ENCODE peak calls at places on chromosomes 7 and 10, in ten cellular contexts. Q is stomach, I is tibial nerve, P is sigmoid colon, O is ovary, Y is HCT116, X is uterus, W is Peyer's patch, K is IMR-90, R is HepG2. H is an unnamed sample.

GRCh38 chr10:50538473-50539398 is 85.0 kb downstream of the SGMS1 start:
- DNase-seq in Q (peak; percentile 43), I (no peak), P (no peak), O (no peak), Y (peak; percentile 27), X (no peak), W (peak; percentile 74), K (no peak), R (peak; percentile 92), H (no peak)

GRCh38 chr10:78924319-78925003 is 144.3 kb upstream of the ZMIZ1 start:
- DNase-seq in Q (no peak), I (no peak), P (no peak), O (no peak), Y (no peak), X (no peak), W (no peak), K (no peak), R (no peak), H (no peak)

GRCh38 chr7:47370461-47371042 is 211.4 kb downstream of the TNS3 start:
- DNase-seq in Q (no peak), I (no peak), P (no peak), O (no peak), Y (no peak), X (no peak), W (no peak), K (no peak), R (no peak), H (no peak)

GRCh38 chr10:12500406-12501303 is 151.3 kb downstream of the CAMK1D start:
- DNase-seq in Q (peak; percentile 23), I (no peak), P (peak; percentile 50), O (no peak), Y (no peak), X (no peak), W (peak; percentile 46), K (no peak), R (no peak), H (peak; percentile 83)

GRCh38 chr7:130141858-130142653 is 63.1 kb downstream of the TMEM209 start:
- DNase-seq in Q (no peak), I (no peak), P (no peak), O (peak; percentile 58), Y (no peak), X (no peak), W (no peak), K (no peak), R (no peak), H (peak; percentile 41)

GRCh38 chr7:158646766-158647474 is 57.7 kb downstream of the NCAPG2 start:
- DNase-seq in Q (no peak), I (no peak), P (no peak), O (no peak), Y (no peak), X (no peak), W (no peak), K (no peak), R (peak; percentile 39), H (peak; percentile 18)

GRCh38 chr10:4066581-4067403 is 281.8 kb upstream of the KLF6 start:
- DNase-seq in Q (no peak), I (no peak), P (no peak), O (no peak), Y (no peak), X (no peak), W (no peak), K (no peak), R (no peak), H (no peak)

GRCh38 chr10:36489928-36490279 is 635.5 kb upstream of the ANKRD30A start:
- DNase-seq in Q (no peak), I (no peak), P (no peak), O (no peak), Y (no peak), X (no peak), W (no peak), K (peak; percentile 86), R (no peak), H (no peak)

GRCh38 chr10:97131041-97131659 is 54.6 kb downstream of the SLIT1 start:
- DNase-seq in Q (no peak), I (no peak), P (no peak), O (no peak), Y (no peak), X (no peak), W (no peak), K (no peak), R (no peak), H (no peak)

GRCh38 chr10:60420991-60421894 is 31.6 kb upstream of the ANK3 start:
- DNase-seq in Q (no peak), I (no peak), P (no peak), O (no peak), Y (no peak), X (no peak), W (no peak), K (no peak), R (no peak), H (no peak)

GRCh38 chr7:114922652-114923402 is 933 bp downstream of the MDFIC start:
- DNase-seq in Q (peak; percentile 31), I (peak; percentile 35), P (peak; percentile 71), O (peak; percentile 29), Y (no peak), X (peak; percentile 44), W (peak; percentile 74), K (peak; percentile 77), R (no peak), H (peak; percentile 5)
- TF ChIP-seq POLR2A in Q (no peak), I (no peak), P (no peak), O (no peak), Y (no peak), X (no peak), W (no peak), K (no peak), R (no peak), H (no peak)

DNA sequence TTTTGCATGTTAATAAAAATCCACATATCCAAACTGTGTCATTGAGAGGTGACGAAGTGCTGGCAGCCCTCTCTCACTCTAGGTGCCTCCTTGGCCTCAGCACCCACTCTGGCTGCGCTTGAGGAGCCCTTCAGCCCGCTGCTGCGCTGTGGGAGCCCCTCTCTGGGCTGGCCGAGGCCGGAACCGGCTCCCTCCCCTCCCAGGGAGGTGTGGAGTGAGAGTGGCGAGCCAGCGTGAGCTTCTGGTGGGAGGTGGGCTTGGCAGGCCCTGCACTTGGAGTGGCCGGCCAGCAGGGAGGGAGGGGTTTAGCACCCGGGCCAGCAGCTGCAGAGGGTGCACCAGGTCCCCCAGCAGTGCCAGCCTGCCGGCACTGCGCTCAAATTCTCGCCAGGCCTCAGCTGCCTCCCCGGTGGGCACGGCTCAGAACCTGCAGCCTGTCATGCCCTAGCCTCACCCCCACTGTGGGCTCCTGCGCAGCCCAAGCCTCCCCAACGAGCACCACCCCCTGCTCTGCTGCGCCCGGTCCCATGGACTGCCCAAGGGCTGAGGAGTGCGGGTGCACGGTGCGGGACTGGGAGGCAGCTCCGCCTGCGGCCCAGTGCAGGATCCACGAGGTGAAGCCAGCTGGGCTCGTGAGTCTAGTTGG is 11.1 kb downstream of the YAE1 start:
- DNase-seq in Q (no peak), I (no peak), P (no peak), O (no peak), Y (no peak), X (no peak), W (no peak), K (no peak), R (no peak), H (no peak)
- TF ChIP-seq POLR2A in Q (no peak), I (no peak), P (no peak), O (no peak), Y (no peak), X (no peak), W (no peak), K (no peak), R (no peak), H (no peak)

DNA sequence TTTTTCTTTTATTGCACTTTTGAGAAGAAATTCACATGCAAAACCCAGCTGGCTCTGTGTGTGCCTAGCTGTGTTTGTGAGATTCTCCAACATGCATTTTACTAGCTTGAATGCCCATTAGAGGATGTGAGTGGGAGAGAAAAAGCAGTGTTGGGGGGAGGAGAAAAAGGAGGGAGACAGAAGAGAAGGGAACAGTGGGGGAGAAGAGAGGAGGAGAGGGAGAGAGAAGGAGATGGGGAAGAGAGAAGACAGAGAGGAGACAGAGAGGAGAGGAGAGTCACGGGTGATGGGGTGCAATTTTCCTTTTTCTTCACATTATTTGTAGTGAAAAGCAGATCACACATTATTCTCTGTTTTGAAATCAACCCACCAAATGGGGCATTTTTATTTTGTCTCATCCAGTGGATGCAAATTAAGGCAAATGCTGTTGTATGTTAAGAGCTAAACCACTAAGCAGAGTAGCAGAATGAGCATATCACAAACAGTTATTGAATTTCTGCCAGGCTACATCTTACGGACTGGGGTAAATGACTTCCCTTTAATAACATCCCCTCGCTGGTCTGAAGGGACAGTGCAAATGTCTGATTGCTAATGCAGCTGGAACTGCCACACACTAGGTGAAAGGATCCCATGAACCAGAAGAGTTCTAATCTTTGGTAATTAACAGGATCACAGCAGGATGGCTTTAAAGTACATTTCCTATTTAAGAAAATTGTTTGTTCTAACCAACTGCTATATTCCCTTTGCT is 870 bp downstream of the LRRN3 start:
- DNase-seq in Q (no peak), I (no peak), P (no peak), O (no peak), Y (no peak), X (no peak), W (no peak), K (no peak), R (no peak), H (no peak)
- TF ChIP-seq POLR2A in Q (no peak), I (no peak), P (no peak), O (no peak), Y (no peak), X (no peak), W (no peak), K (no peak), R (no peak), H (no peak)

GRCh38 chr7:106279425-106280182 is 5.2 kb downstream of the NAMPT start:
- DNase-seq in Q (no peak), I (no peak), P (no peak), O (no peak), Y (no peak), X (no peak), W (no peak), K (no peak), R (no peak), H (no peak)
- TF ChIP-seq POLR2A in Q (no peak), I (no peak), P (no peak), O (no peak), Y (no peak), X (no peak), W (no peak), K (no peak), R (no peak), H (no peak)

GRCh38 chr10:72297968-72298773 is 24.4 kb downstream of the DDIT4 start:
- DNase-seq in Q (peak; percentile 98), I (peak; percentile 96), P (peak; percentile 100), O (peak; percentile 98), Y (peak; percentile 94), X (peak; percentile 99), W (peak; percentile 99), K (peak; percentile 97), R (no peak), H (peak; percentile 98)

GRCh38 chr10:72308320-72308987 is 34.7 kb downstream of the DDIT4 start:
- DNase-seq in Q (peak; percentile 57), I (no peak), P (peak; percentile 82), O (peak; percentile 89), Y (peak; percentile 82), X (peak; percentile 78), W (peak; percentile 83), K (peak; percentile 85), R (peak; percentile 64), H (peak; percentile 91)

GRCh38 chr10:72306215-72306760 is 32.6 kb downstream of the DDIT4 start:
- DNase-seq in Q (no peak), I (no peak), P (no peak), O (no peak), Y (no peak), X (no peak), W (no peak), K (no peak), R (no peak), H (no peak)

GRCh38 chr10:72298774-72299519 is 25.2 kb downstream of the DDIT4 start:
- DNase-seq in Q (no peak), I (no peak), P (no peak), O (peak; percentile 52), Y (no peak), X (no peak), W (no peak), K (no peak), R (no peak), H (no peak)

GRCh38 chr10:72303424-72304128 is 29.9 kb downstream of the DDIT4 start:
- DNase-seq in Q (no peak), I (no peak), P (no peak), O (no peak), Y (no peak), X (no peak), W (no peak), K (no peak), R (no peak), H (no peak)
- TF ChIP-seq POLR2A in Q (no peak), I (no peak), P (no peak), O (no peak), Y (peak; percentile 96), X (no peak), W (no peak), K (no peak), R (no peak), H (no peak)

H was measured in erythroblast.